ENCODE peak calls at places on chromosome 2, in nine cellular contexts. R is bronchial epithelial cell, G is foreskin fibroblast, J is GM13977, S is H9, H is A549, U is fibroblast of pulmonary artery, F is HFFc6, D is sigmoid colon. T is an unnamed sample.

GRCh38 chr2:66426250-66427064 is 8.5 kb upstream of the MEIS1 start:
- DNase-seq in R (no peak), G (peak; percentile 23), J (no peak), S (peak; percentile 59), H (no peak), U (no peak), F (no peak), D (peak; percentile 69), T (no peak)

GRCh38 chr2:15122915-15123314 is 438.2 kb downstream of the NBAS start:
- DNase-seq in R (peak; percentile 41), G (no peak), J (no peak), S (no peak), H (no peak), U (no peak), F (no peak), D (no peak), T (no peak)

GRCh38 chr2:53970095-53970897 is 497 bp downstream of the PSME4 start:
- DNase-seq in R (no peak), G (peak; percentile 65), J (peak; percentile 49), S (peak; percentile 37), H (peak; percentile 51), U (peak; percentile 44), F (no peak), D (peak; percentile 74), T (no peak)

GRCh38 chr2:216774620-216775019 is 79.3 kb upstream of the IGFBP5 start:
- DNase-seq in R (no peak), G (peak; percentile 30), J (no peak), S (no peak), H (no peak), U (peak; percentile 44), F (peak; percentile 83), D (no peak), T (no peak)

GRCh38 chr2:225074366-225074765 is 32.1 kb upstream of the DOCK10 start:
- DNase-seq in R (no peak), G (no peak), J (no peak), S (no peak), H (no peak), U (peak; percentile 52), F (no peak), D (no peak), T (no peak)

GRCh38 chr2:172864182-172864581 is 128.5 kb downstream of the RAPGEF4 start:
- DNase-seq in R (peak; percentile 42), G (peak; percentile 58), J (peak; percentile 36), S (peak; percentile 74), H (peak; percentile 64), U (peak; percentile 49), F (no peak), D (peak; percentile 69), T (no peak)

GRCh38 chr2:139643139-139643538 is 862.9 kb upstream of the NXPH2 start:
- DNase-seq in R (no peak), G (no peak), J (no peak), S (no peak), H (no peak), U (no peak), F (no peak), D (no peak), T (no peak)

GRCh38 chr2:72494392-72494791 is 331.4 kb downstream of the EXOC6B start:
- DNase-seq in R (no peak), G (no peak), J (no peak), S (no peak), H (no peak), U (no peak), F (no peak), D (no peak), T (no peak)

GRCh38 chr2:238970553-238971081 is 122.7 kb downstream of the TWIST2 start:
- DNase-seq in R (peak; percentile 44), G (peak; percentile 84), J (peak; percentile 87), S (peak; percentile 89), H (peak; percentile 62), U (peak; percentile 66), F (peak; percentile 43), D (peak; percentile 83), T (peak; percentile 72)

GRCh38 chr2:65370387-65371093 is 61.9 kb downstream of the SPRED2 start:
- DNase-seq in R (no peak), G (peak; percentile 76), J (no peak), S (no peak), H (no peak), U (peak; percentile 23), F (no peak), D (no peak), T (no peak)

GRCh38 chr2:228747478-228747877 is 523.6 kb downstream of the PID1 start:
- DNase-seq in R (peak; percentile 12), G (peak; percentile 38), J (no peak), S (no peak), H (no peak), U (no peak), F (no peak), D (no peak), T (no peak)

GRCh38 chr2:30410217-30410616 is 36.8 kb upstream of the LCLAT1 start:
- DNase-seq in R (peak; percentile 92), G (peak; percentile 62), J (no peak), S (no peak), H (peak; percentile 83), U (peak; percentile 39), F (peak; percentile 63), D (no peak), T (no peak)

GRCh38 chr2:95345415-95346235 is 48.5 kb downstream of the KCNIP3 start:
- DNase-seq in R (peak; percentile 57), G (peak; percentile 96), J (peak; percentile 91), S (peak; percentile 85), H (peak; percentile 80), U (peak; percentile 84), F (peak; percentile 75), D (peak; percentile 92), T (no peak)

GRCh38 chr2:63345285-63345633 is 243.0 kb downstream of the WDPCP start:
- DNase-seq in R (no peak), G (no peak), J (no peak), S (no peak), H (no peak), U (no peak), F (no peak), D (no peak), T (no peak)

GRCh38 chr2:67486041-67486796 is 89.1 kb downstream of the ETAA1 start:
- DNase-seq in R (peak; percentile 71), G (peak; percentile 37), J (no peak), S (no peak), H (no peak), U (peak; percentile 56), F (no peak), D (no peak), T (no peak)

GRCh38 chr2:166417669-166418068 is 41.9 kb upstream of the SCN9A start:
- DNase-seq in R (peak; percentile 56), G (peak; percentile 79), J (no peak), S (no peak), H (peak; percentile 58), U (peak; percentile 61), F (peak; percentile 46), D (no peak), T (no peak)
- TF ChIP-seq CTCF in R (no peak), G (no peak), J (peak; percentile 28), S (peak; percentile 56), H (no peak), U (peak; percentile 5), F (peak; percentile 41), D (no peak), T (peak; percentile 61)

DNA sequence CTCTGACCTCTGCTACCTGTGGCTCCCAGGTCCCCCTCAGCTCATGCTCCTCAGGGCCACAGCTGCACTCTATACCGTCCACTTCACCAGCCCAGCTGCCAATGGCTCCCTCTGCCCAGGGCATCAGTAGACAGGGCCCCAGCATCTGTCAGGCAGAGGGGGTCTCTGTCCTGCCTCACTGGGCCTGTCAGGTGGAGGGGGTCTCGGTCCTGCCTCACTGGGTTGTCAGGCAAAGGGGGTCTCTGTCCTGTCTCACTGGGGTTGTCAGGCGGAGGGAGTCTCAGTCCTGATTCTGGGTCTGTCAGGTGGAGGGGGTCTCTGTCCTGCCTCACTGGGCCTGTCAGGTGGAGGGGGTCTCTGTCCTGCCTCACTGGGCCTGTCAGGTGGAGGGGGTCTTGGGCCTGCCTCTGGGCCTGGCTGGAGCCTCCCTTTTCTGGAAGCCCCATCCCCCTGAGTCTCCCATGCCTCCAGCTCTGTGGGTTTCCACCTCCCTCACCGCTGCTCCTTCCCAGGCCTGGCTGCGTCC is 19.9 kb downstream of the SNORC start:
- DNase-seq in R (no peak), G (no peak), J (no peak), S (no peak), H (no peak), U (no peak), F (no peak), D (no peak), T (peak; percentile 59)
- TF ChIP-seq CTCF in R (no peak), G (no peak), J (no peak), S (no peak), H (no peak), U (no peak), F (no peak), D (no peak), T (no peak)

GRCh38 chr2:196191541-196191940 is 20.2 kb upstream of the STK17B start:
- DNase-seq in R (no peak), G (no peak), J (no peak), S (no peak), H (no peak), U (no peak), F (no peak), D (no peak), T (no peak)
- TF ChIP-seq CTCF in R (no peak), G (no peak), J (no peak), S (no peak), H (no peak), U (no peak), F (no peak), D (no peak), T (no peak)

DNA sequence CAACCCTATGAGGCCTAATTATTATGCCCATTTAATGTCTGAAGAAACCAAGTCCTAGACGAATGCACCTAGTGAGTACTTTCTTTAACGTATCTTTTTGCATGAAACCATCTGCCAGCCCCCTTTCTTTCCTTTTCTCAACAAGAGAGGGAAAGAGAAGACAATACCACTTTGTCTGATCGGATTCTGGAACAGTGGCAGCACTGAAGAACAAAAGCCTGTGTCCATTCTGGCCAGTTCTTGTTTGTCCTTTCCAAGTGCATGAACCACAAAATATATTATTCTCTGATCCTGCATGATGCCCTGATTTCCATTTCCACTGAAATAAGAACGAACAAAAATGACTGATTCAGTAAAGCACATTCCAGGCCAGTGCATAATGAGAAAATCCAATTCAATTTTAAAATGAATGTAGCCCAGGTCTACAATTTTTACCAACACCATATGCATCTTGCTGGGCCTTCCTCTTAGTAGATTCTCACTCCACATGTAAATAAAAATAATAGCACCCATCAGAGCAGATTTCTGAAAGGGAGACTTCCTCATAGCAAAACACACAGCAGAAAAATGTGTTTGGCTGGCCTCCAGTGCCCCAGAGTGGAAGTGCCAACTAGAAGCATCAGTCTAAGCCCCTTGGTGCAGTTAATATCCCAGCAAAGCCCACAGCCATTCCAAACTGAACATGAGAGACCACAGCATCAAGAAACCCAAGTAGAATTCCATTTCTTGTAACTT is 422.6 kb upstream of the ID2 start:
- DNase-seq in R (no peak), G (no peak), J (no peak), S (no peak), H (no peak), U (no peak), F (no peak), D (no peak), T (no peak)
- TF ChIP-seq CTCF in R (no peak), G (no peak), J (no peak), S (no peak), H (no peak), U (no peak), F (no peak), D (no peak), T (no peak)

DNA sequence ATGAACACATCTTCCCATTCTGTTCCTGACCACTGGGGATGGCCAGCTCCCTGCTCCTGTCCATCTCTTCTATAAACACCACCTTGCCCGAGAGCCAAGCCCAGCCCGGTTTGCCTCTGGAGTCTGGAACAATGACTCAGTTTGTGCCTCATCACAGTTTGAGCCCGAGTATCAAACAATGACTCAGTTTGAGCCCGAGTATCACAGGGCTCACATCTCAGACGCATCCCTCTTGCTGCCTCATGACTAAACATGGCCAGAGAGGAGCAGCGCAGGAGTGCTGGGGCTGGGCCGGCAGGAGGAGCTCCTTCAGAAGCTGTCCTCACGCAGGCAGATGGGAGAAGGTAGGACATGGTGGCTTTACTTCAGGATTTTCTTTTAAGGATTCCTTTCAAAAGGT is 68.7 kb downstream of the PXDN start:
- DNase-seq in R (peak; percentile 99), G (peak; percentile 96), J (no peak), S (no peak), H (peak; percentile 83), U (peak; percentile 94), F (peak; percentile 88), D (peak; percentile 95), T (no peak)
- TF ChIP-seq CTCF in R (peak; percentile 85), G (peak; percentile 70), J (no peak), S (no peak), H (peak; percentile 38), U (peak; percentile 83), F (peak; percentile 71), D (peak; percentile 37), T (peak; percentile 79)